ENCODE peak calls at places on chromosome 22, in eight cellular contexts. V is breast epithelium, P is cardiac muscle cell, L is epithelial cell of esophagus, W is tibial artery, J is psoas muscle, B is mesenchymal stem cell, M is GM12865. F is an unnamed sample.

GRCh38 chr22:23242473-23243001 is 62.2 kb downstream of the BCR start:
- DNase-seq in V (no peak), P (no peak), L (peak; percentile 24), W (no peak), J (no peak), B (peak; percentile 52), M (no peak), F (peak; percentile 57)

GRCh38 chr22:22156348-22156715 is 88.3 kb upstream of the VPREB1 start:
- DNase-seq in V (no peak), P (no peak), L (no peak), W (no peak), J (no peak), B (no peak), M (no peak), F (no peak)

GRCh38 chr22:37505989-37506388 is 13.2 kb downstream of the CARD10 start:
- DNase-seq in V (no peak), P (no peak), L (no peak), W (no peak), J (no peak), B (no peak), M (no peak), F (no peak)

GRCh38 chr22:39318507-39319283 is 728 bp downstream of the RPL3 start:
- DNase-seq in V (no peak), P (peak; percentile 58), L (no peak), W (no peak), J (no peak), B (no peak), M (no peak), F (no peak)

GRCh38 chr22:36561291-36561811 is 32.4 kb upstream of the EIF3D start:
- DNase-seq in V (no peak), P (no peak), L (no peak), W (no peak), J (no peak), B (no peak), M (no peak), F (no peak)

GRCh38 chr22:46983046-46983445 is 220.6 kb downstream of the TBC1D22A start:
- DNase-seq in V (no peak), P (no peak), L (no peak), W (no peak), J (no peak), B (no peak), M (no peak), F (no peak)

GRCh38 chr22:46360891-46361290 is 25.4 kb downstream of the TRMU start:
- DNase-seq in V (no peak), P (no peak), L (no peak), W (no peak), J (no peak), B (no peak), M (no peak), F (no peak)

GRCh38 chr22:22046370-22046769 is 63.8 kb upstream of the TOP3B start:
- DNase-seq in V (no peak), P (no peak), L (no peak), W (no peak), J (no peak), B (no peak), M (no peak), F (no peak)

GRCh38 chr22:45006101-45006872 is 3.5 kb downstream of the PHF21B start:
- DNase-seq in V (no peak), P (peak; percentile 2), L (no peak), W (no peak), J (no peak), B (no peak), M (no peak), F (no peak)
- H3K4me3 ChIP-seq in V (peak overlapping the region; percentile 74), P (peak overlapping the region; percentile 66), L (no peak overlapping the region), W (peak overlapping the region; percentile 52), J (peak overlapping the region; percentile 59), B (no peak overlapping the region), M (no peak overlapping the region), F (no peak overlapping the region)

GRCh38 chr22:41935015-41935908 is 8.7 kb upstream of the TNFRSF13C start:
- DNase-seq in V (no peak), P (no peak), L (no peak), W (no peak), J (no peak), B (no peak), M (no peak), F (no peak)
- H3K4me3 ChIP-seq in V (no peak overlapping the region), P (no peak overlapping the region), L (no peak overlapping the region), W (no peak overlapping the region), J (no peak overlapping the region), B (no peak overlapping the region), M (no peak overlapping the region), F (no peak overlapping the region)

DNA sequence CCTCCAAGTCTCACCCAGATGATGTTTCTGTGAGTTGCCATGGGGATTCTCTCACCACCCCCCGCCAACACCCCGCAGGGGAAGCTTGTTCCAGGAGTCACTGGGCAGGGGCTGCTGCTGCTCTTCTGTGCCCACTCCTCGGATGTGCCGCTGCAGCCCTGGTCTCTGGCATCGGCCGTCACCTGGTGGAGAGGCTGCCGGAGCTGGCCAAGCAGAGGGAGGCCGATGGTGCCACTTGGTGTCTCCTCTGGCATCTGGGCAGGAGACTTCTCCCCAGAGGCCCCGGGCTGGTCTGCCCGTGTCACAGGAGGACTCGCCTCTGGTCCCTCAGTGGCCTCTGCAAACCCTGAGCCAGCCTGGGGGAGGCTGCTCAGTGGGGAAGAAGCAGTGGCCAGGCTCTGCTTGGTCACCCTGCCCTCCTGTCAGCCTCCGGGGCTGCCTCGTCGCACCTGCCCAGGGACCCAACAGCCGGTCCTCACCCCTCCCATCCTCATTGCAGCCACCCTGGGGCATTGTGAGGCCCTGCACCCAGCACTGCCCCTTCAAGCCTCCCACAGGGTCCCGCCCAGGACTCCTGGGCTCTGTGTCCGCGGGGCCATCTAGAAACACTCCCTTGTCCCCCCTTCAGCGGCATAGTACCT is 420 bp upstream of the ADORA2A start:
- DNase-seq in V (no peak), P (no peak), L (no peak), W (no peak), J (no peak), B (no peak), M (no peak), F (no peak)
- H3K4me3 ChIP-seq in V (peak overlapping the region; percentile 8), P (no peak overlapping the region), L (no peak overlapping the region), W (no peak overlapping the region), J (no peak overlapping the region), B (no peak overlapping the region), M (peak overlapping the region; percentile 83), F (no peak overlapping the region)

DNA sequence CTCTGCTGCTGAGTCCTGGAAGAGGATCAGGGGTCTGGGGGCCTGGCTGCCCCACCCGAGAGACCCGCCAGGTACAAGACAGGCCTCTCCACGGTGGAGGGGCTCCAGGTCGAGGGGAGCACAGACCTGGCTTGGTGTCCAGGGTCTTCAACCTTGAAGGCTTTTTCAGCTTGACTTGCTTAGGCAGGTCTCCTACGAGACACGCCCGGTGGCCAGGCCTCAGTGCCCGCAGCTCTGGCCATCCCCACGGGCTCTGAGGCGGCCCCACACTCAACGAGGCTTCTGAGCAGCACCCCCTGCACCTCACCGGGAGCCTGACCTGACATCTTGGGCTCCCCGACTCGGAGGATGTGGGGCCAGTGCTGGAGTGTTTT is 6.6 kb upstream of the PLXNB2 start:
- DNase-seq in V (no peak), P (no peak), L (no peak), W (no peak), J (no peak), B (no peak), M (no peak), F (no peak)
- H3K4me3 ChIP-seq in V (no peak overlapping the region), P (no peak overlapping the region), L (no peak overlapping the region), W (no peak overlapping the region), J (no peak overlapping the region), B (no peak overlapping the region), M (peak overlapping the region; percentile 92), F (no peak overlapping the region)

GRCh38 chr22:48368975-48369525 is 1458.6 kb downstream of the BRD1 start:
- DNase-seq in V (no peak), P (no peak), L (no peak), W (no peak), J (no peak), B (no peak), M (no peak), F (no peak)

GRCh38 chr22:48367731-48368130 is 1459.9 kb downstream of the BRD1 start:
- DNase-seq in V (no peak), P (no peak), L (no peak), W (no peak), J (no peak), B (no peak), M (no peak), F (no peak)

GRCh38 chr22:48366056-48366455 is 1461.6 kb downstream of the BRD1 start:
- DNase-seq in V (no peak), P (no peak), L (no peak), W (no peak), J (no peak), B (no peak), M (no peak), F (no peak)

GRCh38 chr22:48365386-48365785 is 1462.3 kb downstream of the BRD1 start:
- DNase-seq in V (peak; percentile 33), P (no peak), L (no peak), W (no peak), J (no peak), B (no peak), M (no peak), F (no peak)

DNA sequence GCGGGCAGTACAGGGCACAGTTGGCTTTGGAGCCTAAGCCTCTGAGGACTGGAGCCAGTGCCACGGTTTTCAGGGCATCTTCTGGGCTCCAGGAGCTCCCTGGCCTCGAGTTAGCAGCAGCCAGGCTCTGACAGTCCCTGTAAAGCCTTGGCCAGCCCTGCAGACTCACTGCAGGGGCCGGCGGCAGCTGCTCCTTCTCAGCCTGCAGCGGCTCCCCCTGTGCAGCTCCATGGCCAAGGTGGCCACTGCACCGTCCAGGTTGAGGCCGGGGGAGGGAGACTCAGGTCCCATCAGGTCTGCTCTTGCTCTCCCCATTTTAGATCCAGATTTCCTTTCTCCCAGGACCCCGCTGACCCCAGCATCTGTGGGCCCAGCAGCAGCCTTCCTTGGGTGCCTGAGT is 1461.1 kb downstream of the BRD1 start:
- DNase-seq in V (no peak), P (no peak), L (no peak), W (no peak), J (no peak), B (no peak), M (no peak), F (no peak)
- H3K4me3 ChIP-seq in V (no peak overlapping the region), P (no peak overlapping the region), L (no peak overlapping the region), W (no peak overlapping the region), J (no peak overlapping the region), B (no peak overlapping the region), M (no peak overlapping the region), F (no peak overlapping the region)

GRCh38 chr22:31630331-31631329 is 31.4 kb downstream of the PISD start:
- DNase-seq in V (peak; percentile 65), P (peak; percentile 92), L (peak; percentile 70), W (peak; percentile 81), J (peak; percentile 89), B (peak; percentile 89), M (peak; percentile 90), F (peak; percentile 85)
- H3K4me3 ChIP-seq in V (peak overlapping the region; percentile 88), P (peak overlapping the region; percentile 86), L (peak overlapping the region; percentile 52), W (peak overlapping the region; percentile 94), J (peak overlapping the region; percentile 79), B (peak overlapping the region; percentile 92), M (peak overlapping the region; percentile 67), F (peak overlapping the region; percentile 93)

GRCh38 chr22:19958083-19959042 is 16.7 kb upstream of the TXNRD2 start:
- DNase-seq in V (no peak), P (peak; percentile 35), L (no peak), W (peak; percentile 72), J (no peak), B (peak; percentile 84), M (no peak), F (peak; percentile 66)
- H3K4me3 ChIP-seq in V (peak overlapping the region; percentile 51), P (peak overlapping the region; percentile 29), L (peak overlapping the region; percentile 40), W (peak overlapping the region; percentile 41), J (no peak overlapping the region), B (peak overlapping the region; percentile 78), M (no peak overlapping the region), F (no peak overlapping the region)